ENCODE peak calls at places on chromosome 11, in eight cellular contexts. R, K, U, E, A, I, J and Z are unnamed samples.

GRCh38 chr11:32374261-32374711 is 61.1 kb downstream of the WT1 start:
- DNase-seq in R (peak; percentile 64), K (peak; percentile 5), U (no peak), E (peak; percentile 30), A (no peak), I (peak; percentile 39), J (no peak), Z (no peak)

GRCh38 chr11:96340555-96340885 is 2.5 kb downstream of the MAML2 start:
- DNase-seq in R (no peak), K (no peak), U (no peak), E (no peak), A (no peak), I (peak; percentile 74), J (no peak), Z (no peak)

GRCh38 chr11:71551711-71552110 is 3.5 kb downstream of the KRTAP5-9 start:
- DNase-seq in R (no peak), K (no peak), U (no peak), E (no peak), A (no peak), I (no peak), J (no peak), Z (no peak)

GRCh38 chr11:10648896-10649295 is 44.7 kb downstream of the IRAG1 start:
- DNase-seq in R (no peak), K (no peak), U (no peak), E (no peak), A (no peak), I (no peak), J (no peak), Z (no peak)

GRCh38 chr11:29448246-29448877 is 568.5 kb downstream of the KCNA4 start:
- DNase-seq in R (no peak), K (no peak), U (no peak), E (peak; percentile 9), A (no peak), I (peak; percentile 65), J (no peak), Z (no peak)

GRCh38 chr11:134656861-134657540 is 245.0 kb upstream of the B3GAT1 start:
- DNase-seq in R (peak; percentile 9), K (no peak), U (no peak), E (no peak), A (no peak), I (no peak), J (no peak), Z (no peak)

GRCh38 chr11:83194284-83195175 is 1.0 kb downstream of the ANKRD42 start:
- DNase-seq in R (peak; percentile 68), K (peak; percentile 58), U (peak; percentile 76), E (peak; percentile 64), A (peak; percentile 59), I (peak; percentile 90), J (peak; percentile 46), Z (no peak)

GRCh38 chr11:4748435-4748834 is 21.3 kb downstream of the OR51F1 start:
- DNase-seq in R (no peak), K (peak; percentile 30), U (no peak), E (no peak), A (no peak), I (peak; percentile 31), J (no peak), Z (no peak)

GRCh38 chr11:95835351-95835750 is 45.1 kb downstream of the CEP57 start:
- DNase-seq in R (no peak), K (no peak), U (no peak), E (no peak), A (no peak), I (no peak), J (no peak), Z (no peak)

GRCh38 chr11:119029340-119030028 is 1.2 kb downstream of the SLC37A4 start:
- DNase-seq in R (peak; percentile 91), K (no peak), U (no peak), E (peak; percentile 91), A (no peak), I (no peak), J (no peak), Z (no peak)

GRCh38 chr11:809287-810039 is at the start of gene RPLP2:
- DNase-seq in R (peak; percentile 97), K (peak; percentile 96), U (peak; percentile 98), E (peak; percentile 98), A (peak; percentile 96), I (peak; percentile 99), J (peak; percentile 93), Z (peak; percentile 94)

GRCh38 chr11:43944761-43945311 is 2.4 kb downstream of the C11orf96 start:
- DNase-seq in R (peak; percentile 85), K (peak; percentile 50), U (peak; percentile 76), E (peak; percentile 73), A (peak; percentile 45), I (peak; percentile 42), J (peak; percentile 17), Z (peak; percentile 33)

GRCh38 chr11:65132988-65133700 is 1.2 kb downstream of the SYVN1 start:
- DNase-seq in R (peak; percentile 94), K (peak; percentile 57), U (peak; percentile 32), E (peak; percentile 91), A (peak; percentile 49), I (peak; percentile 51), J (no peak), Z (no peak)

GRCh38 chr11:132999519-132999918 is 532.8 kb downstream of the OPCML start:
- DNase-seq in R (no peak), K (no peak), U (no peak), E (peak; percentile 14), A (no peak), I (no peak), J (no peak), Z (no peak)

GRCh38 chr11:86062719-86063118 is 6.2 kb downstream of the PICALM start:
- DNase-seq in R (no peak), K (no peak), U (no peak), E (no peak), A (no peak), I (peak; percentile 48), J (no peak), Z (no peak)

GRCh38 chr11:17655682-17656081 is 63.7 kb upstream of the MYOD1 start:
- DNase-seq in R (no peak), K (no peak), U (no peak), E (no peak), A (no peak), I (no peak), J (no peak), Z (no peak)

GRCh38 chr11:73425118-73425517 is 48.9 kb downstream of the RELT start:
- DNase-seq in R (peak; percentile 20), K (no peak), U (no peak), E (no peak), A (no peak), I (no peak), J (no peak), Z (no peak)
- H3K27ac ChIP-seq in R (no peak overlapping the region), K (no peak overlapping the region), U (no peak overlapping the region), E (peak overlapping the region; percentile 15), A (no peak overlapping the region), I (no peak overlapping the region), J (no peak overlapping the region), Z (peak overlapping the region; percentile 78)

GRCh38 chr11:117874253-117874909 is 2.1 kb downstream of the FXYD6 start:
- DNase-seq in R (no peak), K (no peak), U (no peak), E (no peak), A (no peak), I (no peak), J (no peak), Z (no peak)

GRCh38 chr11:117876341-117877119 is at the start of gene FXYD6:
- DNase-seq in R (peak; percentile 52), K (no peak), U (peak; percentile 78), E (peak; percentile 28), A (no peak), I (peak; percentile 17), J (no peak), Z (peak; percentile 44)

GRCh38 chr11:117874910-117875396 is 1.5 kb downstream of the FXYD6 start:
- DNase-seq in R (no peak), K (no peak), U (no peak), E (no peak), A (no peak), I (no peak), J (no peak), Z (no peak)

GRCh38 chr11:117876049-117876340 is 463 bp downstream of the FXYD6 start:
- DNase-seq in R (no peak), K (no peak), U (no peak), E (no peak), A (no peak), I (no peak), J (no peak), Z (no peak)

DNA sequence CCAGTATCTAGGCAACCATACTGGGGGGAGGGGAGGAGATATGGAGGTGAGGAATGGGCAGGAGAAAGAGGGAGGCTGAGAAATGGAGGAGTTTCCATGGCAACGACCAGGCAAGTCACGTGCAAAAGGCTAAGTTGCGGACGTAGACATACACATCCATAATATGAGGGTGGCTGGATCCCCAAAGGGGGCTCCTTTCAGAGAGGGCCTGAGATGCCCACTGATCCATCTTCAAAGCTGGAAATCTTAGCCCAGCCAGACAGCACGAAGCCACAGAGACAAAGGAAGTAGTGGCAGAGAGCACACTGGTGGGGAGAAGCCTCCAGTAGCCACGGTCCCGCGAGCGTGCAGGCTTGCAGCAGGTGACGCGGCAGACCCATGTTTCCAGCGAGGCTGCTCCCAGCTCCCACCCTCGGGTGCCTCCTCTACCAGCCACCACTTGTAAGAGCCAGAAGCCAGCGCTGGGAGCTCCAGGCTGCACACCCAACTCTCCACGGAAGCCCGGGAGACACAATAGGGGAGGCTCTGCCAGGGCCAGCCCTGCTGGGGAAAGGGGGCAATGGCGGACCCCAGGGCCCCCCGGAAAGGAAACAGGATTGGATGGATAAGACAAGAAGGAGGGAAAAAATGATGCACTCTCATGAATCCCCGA is 935 bp downstream of the FXYD6 start:
- DNase-seq in R (no peak), K (no peak), U (no peak), E (peak; percentile 22), A (no peak), I (no peak), J (no peak), Z (no peak)
- H3K27ac ChIP-seq in R (peak overlapping the region; percentile 36), K (no peak overlapping the region), U (peak overlapping the region; percentile 85), E (no peak overlapping the region), A (no peak overlapping the region), I (no peak overlapping the region), J (no peak overlapping the region), Z (no peak overlapping the region)

DNA sequence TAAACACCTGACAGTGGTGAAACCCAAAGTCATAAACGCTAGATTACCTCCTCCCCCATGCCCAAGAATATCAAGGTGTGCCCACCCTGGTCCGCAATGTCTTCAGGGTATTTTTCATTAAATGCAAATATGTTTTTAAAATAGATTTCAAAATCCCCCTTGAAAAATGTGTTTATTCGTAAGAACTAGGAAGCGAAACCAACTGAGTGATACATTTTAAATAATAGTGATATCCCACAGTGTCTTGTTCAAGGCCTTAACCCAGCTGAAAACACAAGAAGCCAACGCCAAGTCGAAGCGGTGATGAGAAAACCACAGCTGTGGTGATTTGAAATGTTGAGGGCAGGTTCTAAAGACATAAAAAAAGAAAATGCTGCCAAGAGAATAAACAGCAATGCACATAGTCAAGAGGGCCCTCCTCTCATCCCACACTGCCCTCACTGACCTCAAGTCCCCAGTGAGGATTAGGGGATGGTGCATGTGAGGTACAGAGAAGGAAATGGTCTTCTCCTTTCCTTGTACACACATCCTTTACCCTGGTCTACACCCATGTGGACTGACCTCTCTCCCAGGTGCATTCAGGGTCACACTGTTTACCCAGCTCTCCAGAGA is 25.5 kb downstream of the KCNJ1 start:
- DNase-seq in R (no peak), K (no peak), U (no peak), E (peak; percentile 79), A (no peak), I (no peak), J (no peak), Z (no peak)
- H3K27ac ChIP-seq in R (no peak overlapping the region), K (no peak overlapping the region), U (no peak overlapping the region), E (peak overlapping the region; percentile 72), A (no peak overlapping the region), I (no peak overlapping the region), J (peak overlapping the region; percentile 32), Z (no peak overlapping the region)

DNA sequence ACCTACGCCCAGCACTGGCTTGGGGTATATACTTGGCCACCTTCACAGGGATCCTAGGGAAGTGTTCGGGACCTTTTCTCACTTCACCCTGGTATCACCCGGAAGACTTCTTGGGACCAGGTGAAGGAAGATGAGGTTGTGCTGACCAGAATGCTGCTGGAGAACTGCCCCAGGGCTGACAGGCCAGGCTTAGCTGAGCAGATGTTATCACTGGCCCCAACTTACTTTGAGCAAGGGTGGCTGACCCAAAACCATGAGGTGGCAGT is 4.5 kb downstream of the FTH1 start:
- DNase-seq in R (no peak), K (no peak), U (peak; percentile 18), E (no peak), A (no peak), I (no peak), J (no peak), Z (no peak)
- H3K27ac ChIP-seq in R (peak overlapping the region; percentile 98), K (no peak overlapping the region), U (peak overlapping the region; percentile 100), E (peak overlapping the region; percentile 99), A (no peak overlapping the region), I (peak overlapping the region; percentile 55), J (no peak overlapping the region), Z (peak overlapping the region; percentile 96)